ENCODE peak calls at places on chromosome 9, in five cellular contexts. Y is RWPE1, X is AG08396, Q is heart left ventricle, G is upper lobe of right lung. L is an unnamed sample.
A peak's percentile ranks its signal among the peaks of the same experiment; 100 is the strongest.

GRCh38 chr9:91771027-91771426 is 179.0 kb downstream of the ROR2 start:
- DNase-seq in Y (peak; percentile 55), X (peak; percentile 85), Q (peak; percentile 64), G (no peak), L (no peak)

GRCh38 chr9:4548796-4549725 is 58.8 kb downstream of the SLC1A1 start:
- DNase-seq in Y (no peak), X (no peak), Q (peak; percentile 44), G (peak; percentile 65), L (no peak)

GRCh38 chr9:33170464-33171156 is 3.5 kb upstream of the B4GALT1 start:
- DNase-seq in Y (no peak), X (no peak), Q (peak; percentile 80), G (peak; percentile 77), L (no peak)

GRCh38 chr9:131677445-131678180 is 62.3 kb downstream of the RAPGEF1 start:
- DNase-seq in Y (peak; percentile 62), X (peak; percentile 79), Q (peak; percentile 36), G (no peak), L (no peak)

GRCh38 chr9:86580688-86581087 is 226.5 kb upstream of the TUT7 start:
- DNase-seq in Y (no peak), X (no peak), Q (no peak), G (no peak), L (no peak)

GRCh38 chr9:129486496-129487306 is 134.2 kb downstream of the C9orf50 start:
- DNase-seq in Y (no peak), X (peak; percentile 66), Q (peak; percentile 93), G (peak; percentile 76), L (no peak)

GRCh38 chr9:99693888-99694287 is 127.8 kb upstream of the NR4A3 start:
- DNase-seq in Y (no peak), X (no peak), Q (no peak), G (no peak), L (no peak)

GRCh38 chr9:21001581-21001980 is 29.9 kb downstream of the HACD4 start:
- DNase-seq in Y (no peak), X (no peak), Q (no peak), G (no peak), L (no peak)

GRCh38 chr9:72577212-72577753 is 55.9 kb downstream of the TMC1 start:
- DNase-seq in Y (peak; percentile 85), X (peak; percentile 46), Q (no peak), G (no peak), L (no peak)

GRCh38 chr9:127130661-127131538 is 8.5 kb upstream of the ANGPTL2 start:
- DNase-seq in Y (peak; percentile 89), X (peak; percentile 74), Q (peak; percentile 70), G (peak; percentile 69), L (no peak)

GRCh38 chr9:2227468-2227867 is 212.3 kb downstream of the SMARCA2 start:
- DNase-seq in Y (no peak), X (peak; percentile 30), Q (no peak), G (no peak), L (no peak)

GRCh38 chr9:102461441-102461840 is 533.7 kb upstream of the CYLC2 start:
- DNase-seq in Y (no peak), X (no peak), Q (no peak), G (no peak), L (no peak)

GRCh38 chr9:122346478-122347347 is 24.1 kb upstream of the PTGS1 start:
- DNase-seq in Y (no peak), X (peak; percentile 72), Q (peak; percentile 75), G (peak; percentile 75), L (no peak)

GRCh38 chr9:99041618-99042017 is 63.3 kb upstream of the TGFBR1 start:
- DNase-seq in Y (no peak), X (no peak), Q (no peak), G (no peak), L (no peak)

GRCh38 chr9:126117631-126118030 is 209.0 kb upstream of the MVB12B start:
- DNase-seq in Y (no peak), X (no peak), Q (no peak), G (peak; percentile 26), L (no peak)

GRCh38 chr9:72635197-72635596 is 113.8 kb downstream of the TMC1 start:
- DNase-seq in Y (no peak), X (no peak), Q (no peak), G (no peak), L (no peak)

GRCh38 chr9:131994364-131995110 is 85.1 kb downstream of the MED27 start:
- DNase-seq in Y (no peak), X (no peak), Q (no peak), G (no peak), L (no peak)

GRCh38 chr9:129331366-129331765 is 153.3 kb upstream of the IER5L start:
- DNase-seq in Y (no peak), X (no peak), Q (no peak), G (no peak), L (no peak)

GRCh38 chr9:87829756-87830155 is 52.9 kb upstream of the SPATA31E1 start:
- DNase-seq in Y (no peak), X (no peak), Q (no peak), G (no peak), L (no peak)

GRCh38 chr9:128619779-128620178 is 36.9 kb downstream of the DYNC2I2 start:
- DNase-seq in Y (no peak), X (no peak), Q (no peak), G (no peak), L (no peak)

GRCh38 chr9:23851024-23851629 is 25.1 kb upstream of the ELAVL2 start:
- DNase-seq in Y (peak; percentile 58), X (no peak), Q (peak; percentile 23), G (peak; percentile 65), L (no peak)

L was measured in RWPE2.